ENCODE peak calls at places on chromosomes 2 and 18, in ten cellular contexts. G, S, F, N, P, V, Z, C, K and E are unnamed samples.

GRCh38 chr18:63882333-63883141 is 5.0 kb upstream of the SERPINB2 start:
- DNase-seq in V (peak), S (no peak), N (no peak), F (peak), G (no peak), Z (peak), C (no peak), K (no peak), P (peak), E (no peak)

GRCh38 chr2:219699440-219699821 is 72.0 kb downstream of the SLC4A3 start:
- DNase-seq in V (no peak), K (no peak), N (no peak), Z (no peak), F (no peak), S (no peak), P (no peak), C (no peak), G (no peak), E (no peak)

GRCh38 chr2:439077-439476 is 151.2 kb upstream of the ALKAL2 start:
- DNase-seq in P (no peak), S (no peak), F (no peak), V (peak), C (no peak), K (no peak), N (no peak), Z (no peak), G (no peak), E (no peak)

GRCh38 chr2:239498576-239498975 is 97.8 kb upstream of the HDAC4 start:
- DNase-seq in G (no peak), N (no peak), Z (no peak), K (no peak), F (no peak), C (no peak), S (no peak), P (no peak), V (no peak), E (no peak)

GRCh38 chr18:22346968-22347611 is 70.6 kb downstream of the CTAGE1 start:
- DNase-seq in V (peak), S (no peak), N (no peak), K (no peak), Z (no peak), G (no peak), C (no peak), P (peak), F (no peak), E (no peak)

GRCh38 chr2:171420728-171421563 is 12.8 kb downstream of the METTL8 start:
- DNase-seq in N (no peak), G (no peak), P (no peak), Z (no peak), K (no peak), C (no peak), V (no peak), F (no peak), S (no peak), E (no peak)

GRCh38 chr2:176885661-176886060 is 326.9 kb upstream of the HNRNPA3 start:
- DNase-seq in Z (no peak), G (no peak), K (no peak), P (no peak), N (no peak), F (no peak), V (no peak), S (no peak), C (no peak), E (no peak)

GRCh38 chr2:16653799-16654198 is 11.8 kb downstream of the CYRIA start:
- DNase-seq in S (no peak), P (no peak), F (no peak), C (no peak), K (no peak), N (no peak), V (no peak), G (no peak), Z (no peak), E (no peak)

GRCh38 chr2:17912266-17912691 is 33.8 kb downstream of the KCNS3 start:
- DNase-seq in C (no peak), N (no peak), P (no peak), K (no peak), Z (no peak), S (no peak), F (no peak), V (no peak), G (no peak), E (no peak)

GRCh38 chr2:134692461-134692860 is 26.3 kb downstream of the TMEM163 start:
- DNase-seq in C (no peak), F (no peak), N (no peak), G (no peak), Z (no peak), P (no peak), V (no peak), K (no peak), S (no peak), E (no peak)

GRCh38 chr2:231015462-231015861 is 19.5 kb downstream of the SPATA3 start:
- DNase-seq in N (no peak), C (peak), V (no peak), K (peak), F (no peak), S (no peak), G (no peak), Z (no peak), P (peak), E (no peak)